ENCODE peak calls at places on chromosomes 1 and 21, in seven cellular contexts. One of them, this sample, is unnamed.
A peak's percentile ranks its signal among the peaks of the same experiment; 100 is the strongest.

GRCh38 chr1:230350208-230350921 is 75.8 kb downstream of the PGBD5 start:
- DNase-seq in heart left ventricle: no peak
- DNase-seq in IMR-90: peak; percentile 6
- DNase-seq in left ventricle myocardium inferior: no peak
- DNase-seq in lung: no peak
- DNase-seq in PC-3: peak; percentile 49
- DNase-seq in tibial artery: no peak
- DNase-seq in this sample: no peak

GRCh38 chr1:112239953-112240352 is 156.1 kb upstream of the CTTNBP2NL start:
- DNase-seq in IMR-90: no peak
- DNase-seq in heart left ventricle: no peak
- DNase-seq in PC-3: no peak
- DNase-seq in lung: no peak
- DNase-seq in tibial artery: no peak
- DNase-seq in left ventricle myocardium inferior: no peak
- DNase-seq in this sample: no peak

GRCh38 chr1:63276625-63277024 is 45.7 kb upstream of the FOXD3 start:
- DNase-seq in tibial artery: no peak
- DNase-seq in PC-3: no peak
- DNase-seq in lung: no peak
- DNase-seq in IMR-90: no peak
- DNase-seq in left ventricle myocardium inferior: no peak
- DNase-seq in heart left ventricle: no peak
- DNase-seq in this sample: no peak

GRCh38 chr1:150560576-150560975 is 11.4 kb downstream of the ADAMTSL4 start:
- DNase-seq in lung: no peak
- DNase-seq in heart left ventricle: no peak
- DNase-seq in left ventricle myocardium inferior: no peak
- DNase-seq in IMR-90: no peak
- DNase-seq in tibial artery: no peak
- DNase-seq in PC-3: no peak
- DNase-seq in this sample: no peak

GRCh38 chr1:48616710-48617109 is 144.7 kb upstream of the SPATA6 start:
- DNase-seq in left ventricle myocardium inferior: no peak
- DNase-seq in PC-3: no peak
- DNase-seq in lung: no peak
- DNase-seq in tibial artery: no peak
- DNase-seq in heart left ventricle: no peak
- DNase-seq in IMR-90: no peak
- DNase-seq in this sample: no peak

GRCh38 chr1:224211262-224211962 is 28.4 kb downstream of the DEGS1 start:
- DNase-seq in heart left ventricle: no peak
- DNase-seq in tibial artery: no peak
- DNase-seq in PC-3: peak; percentile 94
- DNase-seq in left ventricle myocardium inferior: no peak
- DNase-seq in lung: no peak
- DNase-seq in IMR-90: peak; percentile 87
- DNase-seq in this sample: no peak

GRCh38 chr21:38712076-38712475 is 93.7 kb upstream of the ETS2 start:
- DNase-seq in left ventricle myocardium inferior: no peak
- DNase-seq in lung: no peak
- DNase-seq in tibial artery: peak; percentile 28
- DNase-seq in IMR-90: peak; percentile 27
- DNase-seq in heart left ventricle: no peak
- DNase-seq in PC-3: peak; percentile 72
- DNase-seq in this sample: no peak

GRCh38 chr21:36188937-36189336 is 32.3 kb downstream of the DOP1B start:
- DNase-seq in PC-3: no peak
- DNase-seq in tibial artery: no peak
- DNase-seq in lung: no peak
- DNase-seq in IMR-90: no peak
- DNase-seq in left ventricle myocardium inferior: no peak
- DNase-seq in heart left ventricle: no peak
- DNase-seq in this sample: no peak

GRCh38 chr1:28744184-28744583 is 7.4 kb downstream of the YTHDF2 start:
- DNase-seq in PC-3: no peak
- DNase-seq in tibial artery: no peak
- DNase-seq in IMR-90: no peak
- DNase-seq in left ventricle myocardium inferior: no peak
- DNase-seq in heart left ventricle: no peak
- DNase-seq in lung: no peak
- DNase-seq in this sample: no peak

GRCh38 chr1:56376188-56376984 is 203.0 kb downstream of the PLPP3 start:
- DNase-seq in tibial artery: peak; percentile 69
- DNase-seq in lung: no peak
- DNase-seq in heart left ventricle: peak; percentile 66
- DNase-seq in PC-3: peak; percentile 97
- DNase-seq in left ventricle myocardium inferior: peak; percentile 32
- DNase-seq in IMR-90: peak; percentile 31
- DNase-seq in this sample: peak; percentile 14

GRCh38 chr1:1577367-1578011 is 2.8 kb upstream of the SSU72 start:
- DNase-seq in left ventricle myocardium inferior: no peak
- DNase-seq in IMR-90: no peak
- DNase-seq in heart left ventricle: no peak
- DNase-seq in tibial artery: no peak
- DNase-seq in PC-3: no peak
- DNase-seq in lung: no peak
- DNase-seq in this sample: no peak

GRCh38 chr1:117646007-117646913 is 40.4 kb downstream of the TENT5C start:
- DNase-seq in tibial artery: no peak
- DNase-seq in IMR-90: peak; percentile 31
- DNase-seq in heart left ventricle: no peak
- DNase-seq in left ventricle myocardium inferior: no peak
- DNase-seq in PC-3: no peak
- DNase-seq in lung: no peak
- DNase-seq in this sample: no peak

GRCh38 chr1:54287176-54287650 is 87.2 kb downstream of the MRPL37 start:
- DNase-seq in lung: peak; percentile 72
- DNase-seq in IMR-90: peak; percentile 55
- DNase-seq in heart left ventricle: peak; percentile 78
- DNase-seq in PC-3: no peak
- DNase-seq in tibial artery: peak; percentile 88
- DNase-seq in left ventricle myocardium inferior: peak; percentile 65
- DNase-seq in this sample: peak; percentile 84

GRCh38 chr21:33682992-33683627 is 40.8 kb downstream of the ITSN1 start:
- DNase-seq in PC-3: peak; percentile 86
- DNase-seq in IMR-90: peak; percentile 88
- DNase-seq in left ventricle myocardium inferior: no peak
- DNase-seq in lung: no peak
- DNase-seq in tibial artery: no peak
- DNase-seq in heart left ventricle: no peak
- DNase-seq in this sample: no peak

GRCh38 chr1:198909973-198910372 is 271.1 kb downstream of the PTPRC start:
- DNase-seq in lung: no peak
- DNase-seq in tibial artery: no peak
- DNase-seq in IMR-90: peak; percentile 77
- DNase-seq in left ventricle myocardium inferior: no peak
- DNase-seq in heart left ventricle: no peak
- DNase-seq in PC-3: no peak
- DNase-seq in this sample: no peak

GRCh38 chr1:192011525-192011924 is 146.7 kb upstream of the RGS18 start:
- DNase-seq in PC-3: no peak
- DNase-seq in lung: no peak
- DNase-seq in left ventricle myocardium inferior: no peak
- DNase-seq in heart left ventricle: no peak
- DNase-seq in IMR-90: no peak
- DNase-seq in tibial artery: no peak
- DNase-seq in this sample: no peak
- H3K4me1 ChIP-seq in PC-3: no peaks in the 10 kb centered on the region
- H3K4me1 ChIP-seq in lung: no peaks in the 10 kb centered on the region
- H3K4me1 ChIP-seq in left ventricle myocardium inferior: no peaks in the 10 kb centered on the region
- H3K4me1 ChIP-seq in heart left ventricle: no peaks in the 10 kb centered on the region
- H3K4me1 ChIP-seq in IMR-90: peaks cover 3% of the 10 kb centered on the region
- H3K4me1 ChIP-seq in tibial artery: no peaks in the 10 kb centered on the region
- H3K4me1 ChIP-seq in this sample: no peaks in the 10 kb centered on the region

GRCh38 chr1:23533288-23534130 is 2.5 kb upstream of the E2F2 start:
- DNase-seq in tibial artery: no peak
- DNase-seq in IMR-90: no peak
- DNase-seq in PC-3: peak; percentile 13
- DNase-seq in left ventricle myocardium inferior: no peak
- DNase-seq in heart left ventricle: no peak
- DNase-seq in lung: no peak
- DNase-seq in this sample: no peak

GRCh38 chr1:23530089-23530749 is 814 bp downstream of the E2F2 start:
- DNase-seq in heart left ventricle: no peak
- DNase-seq in left ventricle myocardium inferior: no peak
- DNase-seq in IMR-90: no peak
- DNase-seq in PC-3: no peak
- DNase-seq in tibial artery: no peak
- DNase-seq in lung: no peak
- DNase-seq in this sample: no peak

GRCh38 chr1:23529146-23530088 is 1.6 kb downstream of the E2F2 start:
- DNase-seq in lung: no peak
- DNase-seq in PC-3: peak; percentile 27
- DNase-seq in heart left ventricle: no peak
- DNase-seq in IMR-90: no peak
- DNase-seq in tibial artery: no peak
- DNase-seq in left ventricle myocardium inferior: no peak
- DNase-seq in this sample: no peak

GRCh38 chr1:23531695-23532094 is 662 bp upstream of the E2F2 start:
- DNase-seq in heart left ventricle: no peak
- DNase-seq in IMR-90: no peak
- DNase-seq in left ventricle myocardium inferior: no peak
- DNase-seq in tibial artery: no peak
- DNase-seq in lung: no peak
- DNase-seq in PC-3: no peak
- DNase-seq in this sample: no peak

GRCh38 chr1:23530750-23531651 is at the start of gene E2F2:
- DNase-seq in tibial artery: peak; percentile 86
- DNase-seq in PC-3: peak; percentile 81
- DNase-seq in left ventricle myocardium inferior: peak; percentile 85
- DNase-seq in IMR-90: peak; percentile 77
- DNase-seq in lung: peak; percentile 81
- DNase-seq in heart left ventricle: peak; percentile 92
- DNase-seq in this sample: peak; percentile 87
- TF ChIP-seq CTCF in tibial artery: no peak
- TF ChIP-seq CTCF in PC-3: peak; percentile 30
- TF ChIP-seq CTCF in left ventricle myocardium inferior: no peak
- TF ChIP-seq CTCF in IMR-90: peak; percentile 15
- TF ChIP-seq CTCF in lung: no peak
- TF ChIP-seq CTCF in heart left ventricle: no peak
- TF ChIP-seq CTCF in this sample: no peak

DNA sequence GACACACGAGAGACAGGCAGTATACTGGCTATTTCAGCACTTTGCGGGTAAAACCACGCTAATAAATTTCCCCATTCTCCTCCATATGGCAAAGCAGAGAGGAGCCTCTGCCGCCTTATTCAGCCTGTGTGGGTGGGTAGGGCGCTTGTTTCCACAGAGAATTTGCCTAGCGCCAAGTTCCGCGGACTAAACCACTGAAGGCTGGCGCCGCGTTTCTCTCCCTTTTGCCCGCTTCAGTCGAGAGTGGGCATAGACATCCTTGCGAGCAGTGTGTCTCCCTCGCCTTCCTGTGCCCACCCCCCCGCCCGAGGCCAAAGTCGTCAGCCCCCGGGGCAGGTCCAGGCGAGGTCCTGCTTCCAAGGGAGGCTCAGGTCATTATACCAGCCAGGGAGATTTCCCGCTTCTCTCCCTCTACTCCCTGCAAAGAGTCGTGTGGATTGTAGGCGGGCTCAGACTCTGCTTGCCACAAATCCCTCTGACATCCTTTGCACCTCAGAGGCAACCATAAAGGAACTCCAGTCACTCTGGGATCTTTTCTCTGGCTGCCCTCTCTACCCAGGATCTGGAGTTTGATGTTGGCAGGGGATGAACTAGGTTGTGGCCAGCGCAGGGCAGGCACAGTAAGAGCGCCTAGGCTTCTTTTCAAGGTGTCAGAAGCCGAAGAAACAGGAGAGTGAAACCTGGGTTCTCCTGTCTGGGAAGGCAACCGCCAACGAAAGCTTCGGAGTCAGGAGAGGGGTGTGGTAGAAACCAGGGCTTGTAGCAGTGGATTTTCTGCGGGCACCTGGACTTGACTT is 8.8 kb downstream of the HLX start:
- DNase-seq in left ventricle myocardium inferior: no peak
- DNase-seq in PC-3: no peak
- DNase-seq in heart left ventricle: no peak
- DNase-seq in lung: no peak
- DNase-seq in IMR-90: no peak
- DNase-seq in tibial artery: no peak
- DNase-seq in this sample: no peak
- H3K4me1 ChIP-seq in left ventricle myocardium inferior: peaks cover 40% of the 10 kb centered on the region
- H3K4me1 ChIP-seq in PC-3: no peaks in the 10 kb centered on the region
- H3K4me1 ChIP-seq in heart left ventricle: no peaks in the 10 kb centered on the region
- H3K4me1 ChIP-seq in lung: no peaks in the 10 kb centered on the region
- H3K4me1 ChIP-seq in IMR-90: peaks cover under 1% of the 10 kb centered on the region
- H3K4me1 ChIP-seq in tibial artery: peaks cover 19% of the 10 kb centered on the region
- H3K4me1 ChIP-seq in this sample: no peaks in the 10 kb centered on the region

GRCh38 chr1:156767101-156767878 is at the start of gene PRCC:
- DNase-seq in lung: peak; percentile 99
- DNase-seq in heart left ventricle: peak; percentile 97
- DNase-seq in tibial artery: peak; percentile 99
- DNase-seq in left ventricle myocardium inferior: peak; percentile 97
- DNase-seq in PC-3: peak; percentile 100
- DNase-seq in IMR-90: peak; percentile 100
- DNase-seq in this sample: peak; percentile 97
- TF ChIP-seq CTCF in lung: peak; percentile 27
- TF ChIP-seq CTCF in heart left ventricle: no peak
- TF ChIP-seq CTCF in tibial artery: no peak
- TF ChIP-seq CTCF in left ventricle myocardium inferior: no peak
- TF ChIP-seq CTCF in PC-3: no peak
- TF ChIP-seq CTCF in IMR-90: no peak
- TF ChIP-seq CTCF in this sample: no peak

GRCh38 chr1:9164537-9164910 is 35.6 kb upstream of the GPR157 start:
- DNase-seq in PC-3: no peak
- DNase-seq in lung: no peak
- DNase-seq in heart left ventricle: no peak
- DNase-seq in left ventricle myocardium inferior: no peak
- DNase-seq in IMR-90: no peak
- DNase-seq in tibial artery: no peak
- DNase-seq in this sample: no peak

GRCh38 chr1:9166289-9167235 is 37.7 kb upstream of the GPR157 start:
- DNase-seq in PC-3: peak; percentile 56
- DNase-seq in tibial artery: no peak
- DNase-seq in lung: no peak
- DNase-seq in left ventricle myocardium inferior: no peak
- DNase-seq in IMR-90: peak; percentile 89
- DNase-seq in heart left ventricle: peak; percentile 37
- DNase-seq in this sample: no peak

GRCh38 chr1:9164919-9165318 is 36.0 kb upstream of the GPR157 start:
- DNase-seq in left ventricle myocardium inferior: no peak
- DNase-seq in lung: no peak
- DNase-seq in PC-3: peak; percentile 51
- DNase-seq in heart left ventricle: peak; percentile 20
- DNase-seq in IMR-90: no peak
- DNase-seq in tibial artery: no peak
- DNase-seq in this sample: no peak

GRCh38 chr1:9167638-9168037 is 38.7 kb upstream of the GPR157 start:
- DNase-seq in tibial artery: no peak
- DNase-seq in left ventricle myocardium inferior: no peak
- DNase-seq in IMR-90: no peak
- DNase-seq in lung: no peak
- DNase-seq in PC-3: no peak
- DNase-seq in heart left ventricle: peak; percentile 15
- DNase-seq in this sample: no peak

GRCh38 chr1:9165396-9165795 is 36.5 kb upstream of the GPR157 start:
- DNase-seq in tibial artery: no peak
- DNase-seq in left ventricle myocardium inferior: no peak
- DNase-seq in PC-3: peak; percentile 20
- DNase-seq in IMR-90: no peak
- DNase-seq in lung: no peak
- DNase-seq in heart left ventricle: peak; percentile 14
- DNase-seq in this sample: no peak
- H3K4me1 ChIP-seq in tibial artery: peaks cover 27% of the 10 kb centered on the region
- H3K4me1 ChIP-seq in left ventricle myocardium inferior: peaks cover 53% of the 10 kb centered on the region
- H3K4me1 ChIP-seq in PC-3: peaks cover 56% of the 10 kb centered on the region
- H3K4me1 ChIP-seq in IMR-90: peaks cover 31% of the 10 kb centered on the region
- H3K4me1 ChIP-seq in lung: no peaks in the 10 kb centered on the region
- H3K4me1 ChIP-seq in heart left ventricle: no peaks in the 10 kb centered on the region
- H3K4me1 ChIP-seq in this sample: peaks cover 13% of the 10 kb centered on the region